ENCODE peak calls at places on chromosomes 16 and 17, in five cellular contexts. E, T, N, L and R are unnamed samples.

GRCh38 chr17:77407321-77408277 is 266.8 kb downstream of the SEC14L1 start:
- DNase-seq in N (no peak), E (no peak), L (no peak), T (no peak), R (no peak)

GRCh38 chr17:82551779-82552457 is 32.4 kb downstream of the FOXK2 start:
- DNase-seq in L (no peak), E (peak), T (peak), N (peak), R (peak)

GRCh38 chr17:14196337-14196997 is 40.2 kb downstream of the CDRT15 start:
- DNase-seq in E (no peak), L (no peak), N (no peak), T (no peak), R (no peak)

GRCh38 chr17:3526971-3527370 is 30.6 kb downstream of the TRPV3 start:
- DNase-seq in E (no peak), L (no peak), T (no peak), N (no peak), R (no peak)

GRCh38 chr16:15427648-15428239 is 6.6 kb upstream of the BMERB1 start:
- DNase-seq in L (no peak), E (peak), N (peak), T (peak), R (peak)

GRCh38 chr16:75267631-75268264 is 16.3 kb upstream of the BCAR1 start:
- DNase-seq in N (no peak), L (no peak), T (peak), E (no peak), R (no peak)

GRCh38 chr17:67718325-67718941 is 697 bp downstream of the NOL11 start:
- DNase-seq in N (no peak), E (no peak), L (no peak), T (no peak), R (no peak)

GRCh38 chr17:68324114-68324513 is 32.8 kb downstream of the ARSG start:
- DNase-seq in N (no peak), T (no peak), L (no peak), E (no peak), R (no peak)

GRCh38 chr17:43722921-43723665 is 35.5 kb downstream of the SOST start:
- DNase-seq in E (no peak), T (no peak), L (no peak), N (no peak), R (no peak)

GRCh38 chr17:41910701-41911391 is 7.9 kb downstream of the ACLY start:
- DNase-seq in E (no peak), N (no peak), T (no peak), L (peak), R (no peak)

GRCh38 chr16:31874354-31875111 is 926 bp downstream of the ZNF267 start:
- DNase-seq in T (peak), E (no peak), L (no peak), N (no peak), R (no peak)

GRCh38 chr17:6643460-6644125 is 2.7 kb downstream of the TXNDC17 start:
- DNase-seq in E (no peak), N (no peak), T (no peak), L (no peak), R (no peak)

GRCh38 chr17:12403881-12404398 is 261.8 kb upstream of the MYOCD start:
- DNase-seq in L (no peak), N (no peak), T (no peak), E (no peak), R (no peak)

GRCh38 chr16:30096862-30097563 is 1.0 kb upstream of the YPEL3 start:
- DNase-seq in L (no peak), N (no peak), T (no peak), E (no peak), R (no peak)

GRCh38 chr16:65453646-65454045 is 331.8 kb upstream of the CDH11 start:
- DNase-seq in N (no peak), L (no peak), T (no peak), E (no peak), R (no peak)

GRCh38 chr16:74451951-74452758 is 30.9 kb upstream of the CLEC18B start:
- DNase-seq in L (no peak), T (no peak), E (no peak), N (no peak), R (no peak)

GRCh38 chr16:70788668-70789161 is 12.2 kb downstream of the VAC14 start:
- DNase-seq in E (no peak), L (no peak), T (no peak), N (no peak), R (no peak)

GRCh38 chr16:73170587-73170986 is 122.7 kb upstream of the ZFHX3 start:
- DNase-seq in N (no peak), E (peak), L (no peak), T (no peak), R (peak)

GRCh38 chr16:74730049-74730683 is 29.5 kb upstream of the MLKL start:
- DNase-seq in L (no peak), N (no peak), T (no peak), E (no peak), R (no peak)

GRCh38 chr17:81311954-81312353 is 16.8 kb upstream of the SLC38A10 start:
- DNase-seq in L (no peak), E (no peak), T (no peak), N (no peak), R (no peak)

GRCh38 chr17:41492771-41493170 is 3.1 kb upstream of the KRT36 start:
- DNase-seq in E (no peak), T (peak), L (no peak), N (no peak), R (no peak)

GRCh38 chr17:57545836-57546305 is 199.2 kb downstream of the CCDC182 start:
- DNase-seq in N (no peak), E (no peak), L (no peak), T (no peak), R (no peak)

GRCh38 chr17:8152981-8153549 is 861 bp upstream of the PER1 start:
- DNase-seq in L (no peak), N (no peak), T (no peak), E (no peak), R (no peak)

GRCh38 chr16:76650579-76650978 is 373.4 kb downstream of the CNTNAP4 start:
- DNase-seq in L (no peak), E (no peak), T (no peak), N (no peak), R (no peak)

GRCh38 chr16:27264151-27264550 is 4.4 kb downstream of the NSMCE1 start:
- DNase-seq in T (no peak), L (no peak), N (no peak), E (no peak), R (no peak)

GRCh38 chr16:85917959-85918358 is 19.0 kb downstream of the IRF8 start:
- DNase-seq in E (no peak), N (no peak), T (no peak), L (no peak), R (no peak)

GRCh38 chr17:76027159-76027839 is at the start of gene EVPL:
- DNase-seq in T (no peak), L (no peak), N (no peak), E (no peak), R (no peak)

GRCh38 chr17:83189673-83190385 is 110.4 kb downstream of the METRNL start:
- DNase-seq in L (peak), E (no peak), T (no peak), N (no peak), R (no peak)

GRCh38 chr16:23359092-23359760 is 57.1 kb downstream of the SCNN1B start:
- DNase-seq in L (no peak), N (no peak), T (no peak), E (peak), R (no peak)

GRCh38 chr16:57640612-57641011 is 12.2 kb downstream of the ADGRG1 start:
- DNase-seq in T (no peak), E (no peak), L (no peak), N (no peak), R (no peak)

GRCh38 chr17:63826468-63827001 is 696 bp upstream of the PSMC5 start:
- DNase-seq in T (peak), L (no peak), N (no peak), E (peak), R (no peak)

GRCh38 chr17:13550291-13550690 is 51.4 kb downstream of the HS3ST3A1 start:
- DNase-seq in N (no peak), L (no peak), T (no peak), E (no peak), R (no peak)

GRCh38 chr17:77428901-77429734 is 288.3 kb downstream of the SEC14L1 start:
- DNase-seq in L (no peak), E (no peak), N (no peak), T (no peak), R (no peak)

GRCh38 chr17:71828182-71828596 is 292.6 kb upstream of the SOX9 start:
- DNase-seq in T (peak), L (no peak), N (no peak), E (peak), R (peak)

DNA sequence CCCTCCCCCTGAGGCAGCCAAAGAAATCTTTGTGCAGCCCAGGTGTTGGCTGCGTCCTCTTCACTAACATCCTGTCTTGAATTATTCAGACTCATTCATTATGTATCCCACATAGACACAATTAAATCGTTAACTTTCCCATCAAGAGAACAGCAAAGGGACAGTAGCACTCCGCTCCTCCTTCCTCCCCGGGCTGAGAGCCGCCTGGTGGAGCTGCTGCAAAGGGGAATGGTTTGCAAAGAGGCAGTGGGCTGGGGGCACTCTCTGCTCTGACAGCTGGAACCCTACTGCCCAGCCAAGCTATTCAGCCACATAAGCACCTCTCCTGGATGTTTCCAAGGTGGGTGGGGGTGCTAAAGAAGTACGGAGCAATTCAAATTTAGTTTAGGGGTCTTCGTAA is 289.9 kb upstream of the SOX9 start:
- DNase-seq in E (peak), N (no peak), L (no peak), T (peak), R (peak)
- TF ChIP-seq CTCF in E (no peak), N (no peak), L (no peak), T (no peak), R (no peak)

GRCh38 chr17:47914296-47914948 is 18.4 kb downstream of the SP2 start:
- DNase-seq in T (no peak), L (no peak), E (no peak), N (no peak), R (no peak)
- TF ChIP-seq CTCF in T (no peak), L (no peak), E (no peak), N (no peak), R (no peak)

DNA sequence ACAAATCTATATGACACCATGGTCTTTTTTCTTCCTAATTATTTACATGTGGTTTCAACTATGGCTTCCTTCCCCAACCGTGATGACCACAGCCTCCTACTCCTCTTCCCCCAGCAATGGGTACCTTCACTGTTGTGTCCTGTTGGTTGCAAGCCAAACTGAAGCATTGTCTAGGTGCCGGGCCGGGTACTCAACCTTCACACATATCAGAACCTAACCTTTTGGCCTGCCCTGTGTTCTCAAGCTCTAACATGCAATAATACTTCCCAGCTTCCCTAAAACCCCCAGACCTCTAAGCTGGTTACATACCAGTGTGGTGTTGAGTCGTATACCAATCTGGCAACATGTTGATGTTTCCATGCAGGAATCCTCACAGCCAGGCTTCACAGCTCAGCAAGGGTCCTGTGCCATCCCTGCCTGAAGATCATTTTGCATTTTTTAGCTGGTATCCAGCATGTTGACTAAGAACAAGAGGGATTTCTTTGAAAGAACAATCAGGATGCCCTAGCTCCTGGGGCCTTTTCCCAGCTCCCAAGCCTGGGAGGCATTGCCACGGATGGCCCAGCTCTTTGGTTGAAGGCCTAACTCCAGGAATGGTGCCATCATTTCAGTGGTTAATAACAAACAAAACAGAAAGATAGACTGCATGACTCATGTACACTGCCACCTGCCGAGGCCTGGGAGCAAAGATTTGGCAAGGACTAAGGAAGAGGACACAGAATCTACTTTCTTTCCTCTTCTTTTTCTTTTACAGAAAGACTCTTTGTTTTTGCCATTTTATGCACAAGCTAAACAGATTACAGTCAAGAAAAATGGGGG is 373.7 kb upstream of the SALL1 start:
- DNase-seq in E (no peak), N (no peak), T (no peak), L (no peak), R (no peak)
- TF ChIP-seq CTCF in E (no peak), N (no peak), T (peak), L (no peak), R (no peak)

DNA sequence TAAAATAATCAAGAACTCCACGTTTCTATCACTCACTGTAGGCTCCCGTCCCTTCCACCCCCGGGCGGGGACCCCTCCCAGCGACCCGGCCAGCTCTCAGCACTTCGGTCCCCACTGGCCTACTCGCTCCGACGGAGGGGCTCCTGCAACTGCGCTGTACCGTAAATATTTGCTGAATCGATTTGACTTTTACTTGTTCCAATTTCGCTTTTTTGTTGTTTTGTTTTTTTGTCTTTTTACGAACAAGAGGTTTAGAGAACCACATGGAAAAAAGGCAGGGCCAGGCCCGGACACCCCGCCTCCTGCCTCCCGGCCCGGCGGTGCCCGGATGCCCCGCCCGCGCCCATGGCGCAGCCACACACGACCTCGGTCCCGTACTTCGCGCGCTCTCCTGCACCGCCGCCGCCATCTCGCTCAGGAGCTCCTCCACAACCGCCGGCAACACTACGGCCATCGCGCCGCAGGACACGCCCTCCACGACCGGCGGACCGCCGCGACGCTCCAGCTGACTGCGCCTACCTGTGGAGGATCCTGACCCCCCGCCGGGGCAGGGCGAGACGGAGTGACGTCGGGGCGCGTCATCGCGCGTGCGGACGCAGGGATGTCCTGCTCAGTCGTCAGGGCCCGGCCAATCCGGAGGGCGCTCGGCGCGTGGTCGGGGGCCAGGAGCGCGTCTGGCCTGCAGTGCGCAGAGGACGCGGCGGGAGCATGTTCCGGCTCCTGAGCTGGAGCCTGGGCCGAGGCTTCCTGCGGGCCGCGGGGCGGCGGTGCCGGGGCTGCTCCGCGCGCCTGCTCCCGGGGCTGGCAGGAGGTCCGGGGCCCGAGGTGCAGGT is at the start of the genes TTC19 and ZSWIM7:
- DNase-seq in T (peak), N (peak), L (peak), E (peak), R (peak)
- TF ChIP-seq CTCF in T (no peak), N (no peak), L (no peak), E (no peak), R (no peak)

GRCh38 chr17:19787733-19788357 is 39.7 kb upstream of the ALDH3A1 start:
- DNase-seq in E (no peak), L (no peak), T (no peak), N (no peak), R (no peak)

GRCh38 chr17:19780846-19781245 is 32.7 kb upstream of the ALDH3A1 start:
- DNase-seq in N (no peak), L (no peak), T (no peak), E (no peak), R (no peak)

GRCh38 chr17:19781488-19782458 is 33.7 kb upstream of the ALDH3A1 start:
- DNase-seq in T (no peak), N (no peak), L (no peak), E (no peak), R (no peak)

GRCh38 chr17:19785854-19786253 is 37.8 kb upstream of the ALDH3A1 start:
- DNase-seq in E (no peak), T (no peak), N (no peak), L (no peak), R (no peak)
- TF ChIP-seq CTCF in E (no peak), T (no peak), N (no peak), L (no peak), R (no peak)

GRCh38 chr17:50835563-50836231 is at the start of gene WFIKKN2:
- DNase-seq in N (no peak), T (no peak), E (no peak), L (no peak), R (no peak)

GRCh38 chr17:50834786-50835562 is 412 bp upstream of the WFIKKN2 start:
- DNase-seq in N (no peak), E (no peak), T (peak), L (no peak), R (no peak)

GRCh38 chr17:50833396-50834125 is 1.8 kb upstream of the WFIKKN2 start:
- DNase-seq in N (no peak), L (no peak), E (no peak), T (no peak), R (no peak)

GRCh38 chr17:50832267-50833227 is 2.8 kb upstream of the WFIKKN2 start:
- DNase-seq in E (no peak), L (no peak), T (no peak), N (no peak), R (no peak)

GRCh38 chr17:50834126-50834785 is 1.1 kb upstream of the WFIKKN2 start:
- DNase-seq in N (no peak), T (no peak), L (no peak), E (no peak), R (no peak)
- TF ChIP-seq CTCF in N (no peak), T (no peak), L (no peak), E (no peak), R (no peak)

GRCh38 chr17:17824119-17824779 is 12.5 kb downstream of the SREBF1 start:
- DNase-seq in L (no peak), T (no peak), N (no peak), E (no peak), R (no peak)
- TF ChIP-seq CTCF in L (no peak), T (no peak), N (no peak), E (no peak), R (no peak)

GRCh38 chr17:69462882-69463281 is 48.4 kb downstream of the MAP2K6 start:
- DNase-seq in T (no peak), N (no peak), L (no peak), E (no peak), R (no peak)
- TF ChIP-seq CTCF in T (no peak), N (no peak), L (no peak), E (no peak), R (no peak)

DNA sequence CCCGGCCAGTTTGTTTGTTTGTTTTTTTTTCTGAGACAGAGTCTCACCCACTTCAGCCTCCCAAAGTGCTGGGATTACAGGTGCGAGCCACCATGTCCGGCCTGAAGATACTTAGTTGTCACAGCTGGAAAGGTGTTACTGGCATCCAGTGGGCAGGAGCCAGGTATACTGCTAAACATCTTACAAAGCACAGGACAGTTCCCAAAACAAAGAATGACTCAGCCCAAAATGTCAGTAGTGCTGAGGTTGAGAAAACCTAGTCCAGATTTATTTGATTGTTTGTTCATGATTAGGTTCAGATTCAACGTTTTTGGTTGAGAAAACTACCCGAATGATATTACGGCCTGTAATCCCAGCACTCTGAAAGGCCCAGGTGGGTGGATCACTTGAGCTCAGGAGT is 18.6 kb upstream of the RABEP1 start:
- DNase-seq in N (no peak), L (no peak), E (no peak), T (no peak), R (no peak)
- TF ChIP-seq CTCF in N (no peak), L (no peak), E (no peak), T (no peak), R (no peak)

DNA sequence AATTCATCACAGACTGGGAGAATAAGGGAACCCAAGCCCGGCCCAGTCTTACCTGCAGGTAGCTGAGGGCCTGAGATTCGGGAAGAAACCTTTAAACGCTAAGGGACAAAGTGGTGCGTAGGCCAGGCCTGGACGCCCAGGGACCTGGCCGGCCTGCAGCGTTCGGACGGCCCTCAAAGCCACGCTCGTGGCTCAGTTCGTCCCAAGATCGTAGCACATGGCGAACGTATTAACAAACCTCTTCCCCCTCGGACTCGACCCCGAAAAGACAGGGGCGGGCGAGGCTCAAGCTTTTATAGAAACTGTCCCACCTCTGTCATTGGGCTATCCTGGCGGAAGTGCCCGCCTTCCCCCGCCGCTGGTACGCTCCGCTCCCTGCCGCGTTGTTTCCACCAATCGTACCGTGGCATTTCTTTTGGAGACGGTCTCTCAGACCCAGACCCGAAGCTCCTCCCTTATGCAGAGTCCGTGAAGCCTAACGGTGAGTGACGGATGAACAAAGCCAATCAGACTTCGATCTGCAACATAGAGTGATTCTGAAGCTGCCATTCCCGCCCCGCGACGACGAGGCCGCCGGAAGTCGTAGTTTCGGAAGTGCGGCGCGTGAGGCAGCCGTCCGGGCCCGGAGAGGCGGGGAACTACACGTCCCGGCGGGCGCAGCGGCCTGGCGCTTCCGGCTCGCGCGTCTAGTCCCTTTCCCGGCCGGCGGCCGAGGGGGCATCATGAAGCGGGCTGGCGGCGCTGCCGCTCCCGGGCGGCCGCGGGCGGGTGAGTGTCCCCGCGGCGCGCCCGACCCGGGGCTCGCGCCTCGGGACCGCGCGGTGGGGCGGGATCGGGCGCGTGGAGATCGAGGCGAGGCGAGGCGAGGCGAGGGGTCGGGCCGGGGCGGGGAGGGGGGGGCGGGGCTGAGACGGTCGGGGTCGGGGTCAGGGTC is at the start of gene TRAF7:
- DNase-seq in N (peak), L (peak), T (peak), E (peak), R (peak)
- TF ChIP-seq CTCF in N (no peak), L (no peak), T (no peak), E (no peak), R (no peak)